ENCODE peak calls at places on chromosomes 7 and 10, in seven cellular contexts. D, E, X, S, J, W and I are unnamed samples.

GRCh38 chr10:59432207-59432900 is 70.0 kb upstream of the FAM13C start:
- DNase-seq in D (no peak), E (peak), X (no peak), S (no peak), J (no peak), W (no peak), I (no peak)

GRCh38 chr10:73413108-73413527 is 740 bp downstream of the ANXA7 start:
- DNase-seq in D (peak), E (no peak), X (no peak), S (peak), J (peak), W (peak), I (no peak)

GRCh38 chr7:105678811-105679495 is 97.7 kb upstream of the EFCAB10 start:
- DNase-seq in D (no peak), E (peak), X (peak), S (no peak), J (no peak), W (peak), I (no peak)

GRCh38 chr10:49781247-49781646 is 19.1 kb upstream of the OGDHL start:
- DNase-seq in D (no peak), E (peak), X (no peak), S (no peak), J (no peak), W (no peak), I (no peak)

GRCh38 chr10:42876945-42877344 is 94.3 kb downstream of the BMS1 start:
- DNase-seq in D (no peak), E (no peak), X (no peak), S (no peak), J (no peak), W (no peak), I (no peak)

GRCh38 chr7:18461785-18462467 is 33.6 kb upstream of the HDAC9 start:
- DNase-seq in D (no peak), E (no peak), X (no peak), S (no peak), J (no peak), W (no peak), I (no peak)

GRCh38 chr7:142669074-142669654 is 80.1 kb upstream of the PRSS1 start:
- DNase-seq in D (no peak), E (peak), X (no peak), S (no peak), J (no peak), W (no peak), I (no peak)

GRCh38 chr7:7157177-7157886 is 25.0 kb upstream of the C1GALT1 start:
- DNase-seq in D (no peak), E (peak), X (no peak), S (no peak), J (no peak), W (no peak), I (no peak)

GRCh38 chr10:61987951-61988379 is 86.5 kb downstream of the ARID5B start:
- DNase-seq in D (no peak), E (no peak), X (no peak), S (no peak), J (no peak), W (no peak), I (no peak)

GRCh38 chr7:105934577-105935185 is 28.4 kb upstream of the CDHR3 start:
- DNase-seq in D (no peak), E (peak), X (no peak), S (peak), J (peak), W (no peak), I (no peak)

GRCh38 chr7:127859330-127859729 is 171.9 kb downstream of the LRRC4 start:
- DNase-seq in D (no peak), E (no peak), X (no peak), S (no peak), J (no peak), W (no peak), I (no peak)

GRCh38 chr7:107327986-107328569 is 141.8 kb upstream of the GPR22 start:
- DNase-seq in D (no peak), E (peak), X (no peak), S (no peak), J (no peak), W (no peak), I (no peak)

GRCh38 chr7:115216652-115217051 is 294.8 kb downstream of the MDFIC start:
- DNase-seq in D (no peak), E (peak), X (no peak), S (no peak), J (no peak), W (no peak), I (no peak)

GRCh38 chr7:157547102-157547501 is 210.3 kb downstream of the DNAJB6 start:
- DNase-seq in D (no peak), E (no peak), X (no peak), S (no peak), J (no peak), W (peak), I (peak)

GRCh38 chr7:84228526-84228925 is 33.9 kb upstream of the SEMA3A start:
- DNase-seq in D (no peak), E (no peak), X (no peak), S (no peak), J (no peak), W (no peak), I (no peak)

GRCh38 chr10:75018233-75018632 is 93.2 kb upstream of the SAMD8 start:
- DNase-seq in D (peak), E (no peak), X (no peak), S (no peak), J (no peak), W (no peak), I (no peak)

GRCh38 chr7:131110294-131111080 is 217.2 kb upstream of the MKLN1 start:
- DNase-seq in D (no peak), E (peak), X (no peak), S (no peak), J (no peak), W (no peak), I (no peak)

GRCh38 chr10:79562135-79562756 is 2.0 kb upstream of the SFTPA2 start:
- DNase-seq in D (peak), E (peak), X (no peak), S (peak), J (peak), W (peak), I (no peak)

GRCh38 chr7:150631084-150631824 is 931 bp downstream of the GIMAP6 start:
- DNase-seq in D (no peak), E (no peak), X (no peak), S (no peak), J (no peak), W (no peak), I (no peak)

GRCh38 chr10:69472544-69472943 is 21.3 kb downstream of the TSPAN15 start:
- DNase-seq in D (no peak), E (peak), X (no peak), S (no peak), J (no peak), W (no peak), I (no peak)

GRCh38 chr7:139574618-139575337 is 51.3 kb downstream of the CLEC2L start:
- DNase-seq in D (no peak), E (no peak), X (no peak), S (no peak), J (no peak), W (no peak), I (no peak)

GRCh38 chr7:24907311-24907886 is 72.6 kb downstream of the OSBPL3 start:
- DNase-seq in D (no peak), E (no peak), X (no peak), S (no peak), J (peak), W (no peak), I (no peak)

GRCh38 chr7:22482476-22482875 is 17.5 kb downstream of the STEAP1B start:
- DNase-seq in D (peak), E (peak), X (no peak), S (no peak), J (no peak), W (no peak), I (no peak)

GRCh38 chr10:58157076-58157766 is 110.5 kb downstream of the IPMK start:
- DNase-seq in D (no peak), E (peak), X (no peak), S (no peak), J (no peak), W (no peak), I (no peak)

GRCh38 chr7:30154111-30154587 is 19.4 kb downstream of the MTURN start:
- DNase-seq in D (no peak), E (no peak), X (no peak), S (no peak), J (no peak), W (no peak), I (no peak)

GRCh38 chr10:111440501-111440900 is 363.7 kb downstream of the ADRA2A start:
- DNase-seq in D (no peak), E (no peak), X (no peak), S (no peak), J (no peak), W (no peak), I (no peak)

GRCh38 chr7:106329408-106329807 is 44.6 kb upstream of the NAMPT start:
- DNase-seq in D (no peak), E (no peak), X (no peak), S (no peak), J (no peak), W (no peak), I (no peak)

GRCh38 chr7:143882020-143882610 is 19.9 kb downstream of the TCAF1 start:
- DNase-seq in D (peak), E (peak), X (no peak), S (peak), J (no peak), W (no peak), I (no peak)

GRCh38 chr10:110268931-110269640 is 35.6 kb downstream of the SMNDC1 start:
- DNase-seq in D (no peak), E (no peak), X (no peak), S (no peak), J (no peak), W (no peak), I (no peak)

GRCh38 chr10:30993155-30993554 is 38.5 kb downstream of the ZNF438 start:
- DNase-seq in D (no peak), E (peak), X (no peak), S (no peak), J (no peak), W (no peak), I (no peak)

GRCh38 chr10:31157125-31157983 is 125.7 kb upstream of the ZNF438 start:
- DNase-seq in D (no peak), E (peak), X (no peak), S (no peak), J (no peak), W (no peak), I (peak)

GRCh38 chr7:45039106-45039505 is 39.1 kb downstream of the CCM2 start:
- DNase-seq in D (no peak), E (no peak), X (no peak), S (no peak), J (no peak), W (no peak), I (peak)

GRCh38 chr10:84613336-84614021 is 285.1 kb downstream of the CCSER2 start:
- DNase-seq in D (peak), E (no peak), X (no peak), S (peak), J (peak), W (no peak), I (no peak)

GRCh38 chr10:95395947-95396449 is 105.2 kb upstream of the PDLIM1 start:
- DNase-seq in D (no peak), E (no peak), X (no peak), S (no peak), J (no peak), W (no peak), I (no peak)

DNA sequence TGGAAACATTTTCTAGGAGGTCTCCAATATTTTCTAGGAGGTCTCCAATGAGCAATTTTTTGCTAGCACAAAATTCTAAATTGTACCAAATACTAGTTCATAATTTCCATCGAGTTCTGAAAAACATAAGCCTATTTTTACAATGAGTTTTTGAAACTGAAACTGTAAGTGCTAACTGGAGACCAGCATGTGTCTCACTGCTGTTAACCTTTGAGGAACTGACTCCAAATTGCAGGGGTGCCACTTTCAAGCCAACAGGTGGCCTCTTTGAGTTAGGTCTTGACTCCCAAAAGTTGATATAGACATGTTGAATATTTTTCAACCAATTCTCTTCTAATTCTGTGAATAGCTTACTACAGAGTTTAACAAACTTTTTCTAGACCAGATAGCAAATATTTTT is 58.8 kb downstream of the CAV1 start:
- DNase-seq in D (no peak), E (no peak), X (no peak), S (no peak), J (no peak), W (no peak), I (no peak)
- TF ChIP-seq CTCF in D (no peak), E (no peak), X (no peak), S (no peak), J (no peak), W (no peak), I (peak)

GRCh38 chr7:152618427-152618826 is 57.5 kb downstream of the XRCC2 start:
- DNase-seq in D (no peak), E (no peak), X (no peak), S (no peak), J (no peak), W (no peak), I (no peak)

GRCh38 chr7:152617056-152617455 is 58.9 kb downstream of the XRCC2 start:
- DNase-seq in D (no peak), E (no peak), X (no peak), S (no peak), J (no peak), W (no peak), I (no peak)

GRCh38 chr7:152615052-152615741 is 60.7 kb downstream of the XRCC2 start:
- DNase-seq in D (peak), E (no peak), X (no peak), S (no peak), J (no peak), W (no peak), I (no peak)

GRCh38 chr7:152621426-152621825 is 54.5 kb downstream of the XRCC2 start:
- DNase-seq in D (no peak), E (no peak), X (no peak), S (no peak), J (no peak), W (no peak), I (no peak)

GRCh38 chr7:152619027-152619739 is 56.8 kb downstream of the XRCC2 start:
- DNase-seq in D (no peak), E (no peak), X (no peak), S (no peak), J (no peak), W (no peak), I (peak)
- TF ChIP-seq CTCF in D (peak), E (no peak), X (no peak), S (no peak), J (no peak), W (no peak), I (peak)

GRCh38 chr10:86523348-86523747 is 1.8 kb upstream of the WAPL start:
- DNase-seq in D (no peak), E (peak), X (no peak), S (no peak), J (peak), W (no peak), I (no peak)
- TF ChIP-seq CTCF in D (no peak), E (peak), X (peak), S (no peak), J (peak), W (peak), I (peak)

GRCh38 chr7:128946936-128947830 is 9.5 kb downstream of the IRF5 start:
- DNase-seq in D (no peak), E (no peak), X (no peak), S (peak), J (no peak), W (no peak), I (no peak)
- TF ChIP-seq CTCF in D (no peak), E (no peak), X (no peak), S (peak), J (peak), W (no peak), I (peak)

GRCh38 chr10:123119081-123119480 is 16.7 kb upstream of the HMX3 start:
- DNase-seq in D (no peak), E (no peak), X (no peak), S (no peak), J (no peak), W (no peak), I (no peak)

GRCh38 chr10:123117644-123118409 is 17.9 kb upstream of the HMX3 start:
- DNase-seq in D (no peak), E (no peak), X (no peak), S (peak), J (no peak), W (no peak), I (peak)
- TF ChIP-seq CTCF in D (no peak), E (no peak), X (no peak), S (no peak), J (no peak), W (no peak), I (no peak)

DNA sequence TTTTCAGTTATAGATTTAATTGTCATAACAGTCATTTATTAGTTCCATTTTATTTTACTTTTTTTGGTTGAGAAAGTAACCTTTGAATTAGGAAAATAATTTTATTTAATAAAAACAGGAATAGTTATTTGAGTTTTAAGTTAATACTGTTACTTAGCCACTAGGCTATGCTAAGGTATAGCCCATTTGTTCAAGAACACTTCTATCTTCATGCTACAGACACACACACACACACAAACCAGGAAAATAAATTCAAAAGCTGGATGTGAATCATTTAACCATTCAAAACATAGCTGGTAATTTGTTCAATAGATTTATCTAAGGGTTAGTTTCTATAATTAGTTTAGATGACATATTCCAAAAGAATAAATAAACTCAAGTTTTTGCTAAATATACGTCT is 148.4 kb downstream of the RNF133 start:
- DNase-seq in D (no peak), E (peak), X (no peak), S (no peak), J (no peak), W (no peak), I (no peak)
- TF ChIP-seq CTCF in D (no peak), E (peak), X (no peak), S (no peak), J (peak), W (no peak), I (peak)

DNA sequence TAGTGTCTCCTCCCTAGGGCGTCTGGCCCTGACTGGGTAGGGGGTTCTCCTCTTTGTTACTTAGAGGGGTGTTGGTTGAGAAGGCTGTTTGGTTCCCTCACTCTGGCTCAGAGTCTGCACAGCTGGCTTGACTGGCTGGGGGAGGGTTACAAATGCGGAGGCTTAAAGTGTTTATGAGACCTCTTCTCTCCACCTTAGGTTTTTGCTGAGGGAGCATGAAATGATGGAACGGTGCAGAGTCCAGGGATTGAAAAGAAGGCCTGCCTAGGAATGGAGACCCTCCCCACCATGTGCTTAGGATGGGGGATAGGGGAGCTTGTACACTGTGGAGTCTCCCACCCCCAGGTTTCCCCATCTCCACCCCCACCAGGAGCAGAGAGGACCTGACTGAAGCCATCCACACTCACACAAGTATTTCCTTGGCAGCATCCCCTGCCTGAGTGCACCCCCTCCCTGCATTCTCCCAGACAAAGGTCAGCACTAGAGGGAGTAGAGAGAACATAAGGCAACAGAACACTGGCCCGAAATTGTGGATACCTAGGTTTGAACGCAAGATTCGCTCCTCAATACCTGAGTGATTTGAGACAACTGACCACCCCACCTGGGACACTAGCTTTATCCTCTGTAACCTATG is 1.7 kb upstream of the LDB1 start:
- DNase-seq in D (no peak), E (peak), X (no peak), S (peak), J (no peak), W (no peak), I (no peak)
- TF ChIP-seq CTCF in D (no peak), E (peak), X (no peak), S (no peak), J (peak), W (no peak), I (peak)

GRCh38 chr7:124840435-124840834 is 74.8 kb upstream of the GPR37 start:
- DNase-seq in D (no peak), E (no peak), X (no peak), S (no peak), J (no peak), W (no peak), I (no peak)
- TF ChIP-seq CTCF in D (no peak), E (no peak), X (no peak), S (no peak), J (peak), W (no peak), I (peak)

GRCh38 chr7:123871998-123872867 is 27.3 kb downstream of the HYAL4 start:
- DNase-seq in D (peak), E (peak), X (no peak), S (peak), J (peak), W (no peak), I (no peak)
- TF ChIP-seq CTCF in D (no peak), E (peak), X (no peak), S (no peak), J (peak), W (peak), I (peak)